ENCODE peak calls at places on chromosomes 3 and 15, in four cellular contexts. T is esophagus muscularis mucosa, F is spleen, E is HCT116. A is an unnamed sample.

GRCh38 chr3:183070892-183071291 is 28.4 kb downstream of the MCCC1 start:
- DNase-seq in E (no peak), F (no peak), T (no peak), A (no peak)

GRCh38 chr3:44337253-44337652 is 1.3 kb upstream of the TCAIM start:
- DNase-seq in E (no peak), T (no peak), F (no peak), A (no peak)

GRCh38 chr15:45616901-45617323 is 17.9 kb upstream of the SQOR start:
- DNase-seq in F (no peak), T (no peak), E (no peak), A (no peak)

GRCh38 chr3:122936986-122937385 is 90.6 kb downstream of the SEMA5B start:
- DNase-seq in T (no peak), F (peak; percentile 34), E (no peak), A (no peak)

GRCh38 chr15:61527836-61528589 is 298.9 kb upstream of the RORA start:
- DNase-seq in T (no peak), E (no peak), F (no peak), A (no peak)

GRCh38 chr3:184474907-184475306 is 86.7 kb upstream of the EPHB3 start:
- DNase-seq in T (peak; percentile 24), F (no peak), E (no peak), A (no peak)

GRCh38 chr3:128294999-128295468 is 141.8 kb downstream of the EEFSEC start:
- DNase-seq in T (no peak), E (no peak), F (no peak), A (no peak)

GRCh38 chr3:81426826-81427565 is 334.4 kb downstream of the GBE1 start:
- DNase-seq in T (no peak), F (no peak), E (no peak), A (no peak)

GRCh38 chr3:155560594-155560993 is 184.3 kb downstream of the PLCH1 start:
- DNase-seq in F (no peak), T (no peak), E (peak; percentile 58), A (no peak)

GRCh38 chr15:70096215-70096974 is 1.3 kb downstream of the TLE3 start:
- DNase-seq in T (no peak), F (peak; percentile 92), E (no peak), A (no peak)
- TF ChIP-seq POLR2A in T (no peak), F (no peak), E (no peak), A (no peak)

DNA sequence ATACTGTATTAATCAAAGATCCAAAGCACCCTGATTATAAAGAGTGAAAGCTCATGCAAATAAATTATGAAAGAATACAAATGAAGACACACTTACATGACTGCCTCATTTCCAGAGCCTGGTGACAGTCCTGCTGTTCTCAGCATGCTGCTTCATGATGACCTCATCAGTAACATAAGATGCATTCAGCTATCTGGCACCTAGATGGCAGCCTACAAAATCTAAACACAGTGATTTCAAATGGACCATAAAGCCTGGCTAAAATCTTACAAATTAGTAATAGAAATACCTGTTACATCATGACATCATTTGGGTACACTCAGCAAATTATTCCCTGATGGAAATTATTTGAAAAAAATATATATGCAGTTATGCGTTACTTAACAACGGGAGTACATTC is 207.0 kb downstream of the EPHA3 start:
- DNase-seq in E (no peak), T (no peak), F (no peak), A (no peak)
- TF ChIP-seq POLR2AphosphoS5 in E (no peak), T (no peak), F (no peak), A (no peak)

GRCh38 chr3:144629413-144629812 is 657.8 kb downstream of the DIPK2A start:
- DNase-seq in T (no peak), F (no peak), E (no peak), A (no peak)
- TF ChIP-seq POLR2A in T (no peak), F (no peak), E (no peak), A (no peak)

GRCh38 chr3:189270248-189270832 is 98.6 kb downstream of the TPRG1 start:
- DNase-seq in E (peak; percentile 73), F (no peak), T (no peak), A (no peak)
- TF ChIP-seq POLR2AphosphoS5 in E (no peak), F (no peak), T (no peak), A (no peak)

GRCh38 chr3:147372525-147373027 is 33.8 kb downstream of the ZIC4 start:
- DNase-seq in F (no peak), E (no peak), T (peak; percentile 79), A (no peak)
- TF ChIP-seq POLR2A in F (no peak), E (no peak), T (no peak), A (no peak)

GRCh38 chr15:69762373-69763148 is 309.9 kb downstream of the RPLP1 start:
- DNase-seq in T (peak; percentile 50), E (peak; percentile 26), F (no peak), A (no peak)

GRCh38 chr15:69758810-69759410 is 306.3 kb downstream of the RPLP1 start:
- DNase-seq in T (peak; percentile 85), F (peak; percentile 93), E (no peak), A (peak; percentile 37)

GRCh38 chr15:69758291-69758771 is 305.7 kb downstream of the RPLP1 start:
- DNase-seq in F (no peak), E (no peak), T (peak; percentile 77), A (no peak)

GRCh38 chr15:69760263-69760855 is 307.7 kb downstream of the RPLP1 start:
- DNase-seq in E (no peak), F (no peak), T (no peak), A (no peak)

GRCh38 chr15:69760890-69761568 is 308.4 kb downstream of the RPLP1 start:
- DNase-seq in T (peak; percentile 87), E (peak; percentile 86), F (peak; percentile 83), A (peak; percentile 37)
- TF ChIP-seq POLR2AphosphoS5 in T (peak; percentile 16), E (peak; percentile 38), F (peak; percentile 74), A (no peak)

GRCh38 chr3:9270704-9271103 is 21.3 kb upstream of the SRGAP3 start:
- DNase-seq in F (no peak), T (no peak), E (no peak), A (no peak)
- TF ChIP-seq POLR2A in F (no peak), T (no peak), E (no peak), A (no peak)

GRCh38 chr15:65285291-65286068 is 1.2 kb downstream of the PARP16 start:
- DNase-seq in E (no peak), F (no peak), T (no peak), A (no peak)

GRCh38 chr15:65286069-65286703 is 497 bp downstream of the PARP16 start:
- DNase-seq in E (no peak), F (no peak), T (no peak), A (peak; percentile 39)

GRCh38 chr15:65289261-65289854 is 2.7 kb upstream of the PARP16 start:
- DNase-seq in T (no peak), E (no peak), F (no peak), A (no peak)

GRCh38 chr15:65287515-65287845 is 797 bp upstream of the PARP16 start:
- DNase-seq in F (no peak), E (no peak), T (no peak), A (no peak)

DNA sequence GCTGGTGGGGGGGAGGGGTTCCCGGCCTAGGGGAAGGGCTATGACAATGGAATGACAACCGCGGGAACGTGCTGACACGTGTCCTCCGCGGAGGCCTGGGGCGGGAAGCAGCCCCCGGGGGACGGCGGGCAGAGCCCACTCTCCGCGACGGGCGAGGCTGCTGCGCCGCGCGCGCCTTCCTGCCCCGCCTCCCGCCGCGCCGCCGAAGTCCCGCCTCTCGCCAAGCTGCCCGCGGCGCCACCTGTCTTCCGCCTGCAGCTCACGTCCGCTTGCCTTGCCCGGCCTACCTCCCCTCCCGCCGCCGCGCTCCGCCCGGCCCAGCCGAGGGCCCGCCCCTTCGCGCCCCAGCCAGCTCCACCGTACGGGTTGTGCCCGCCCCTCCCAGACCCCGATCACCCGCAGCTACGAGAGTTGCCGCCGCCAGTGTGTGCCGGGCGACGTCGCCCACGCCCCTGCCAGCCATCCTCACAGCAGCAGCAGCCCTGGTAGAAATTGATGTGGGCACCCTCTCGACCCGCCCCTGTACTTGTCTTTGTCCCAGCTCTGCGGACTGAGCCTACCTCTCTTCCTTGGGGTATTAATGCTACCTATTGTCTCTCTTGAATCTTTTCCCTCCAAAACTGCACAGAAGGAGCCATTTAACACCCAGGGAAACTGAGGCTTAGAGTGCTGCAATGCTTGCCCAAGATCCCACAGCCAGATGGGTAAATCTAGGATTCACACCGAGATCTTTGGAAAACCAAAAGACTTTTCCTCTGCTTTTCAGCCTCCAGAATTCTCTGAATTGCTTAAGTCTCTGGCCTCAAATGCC is at the start of gene PARP16:
- DNase-seq in E (peak; percentile 73), F (peak; percentile 100), T (peak; percentile 97), A (peak; percentile 85)
- TF ChIP-seq POLR2AphosphoS5 in E (peak; percentile 87), F (peak; percentile 83), T (peak; percentile 91), A (no peak)